ENCODE peak calls at places on chromosomes 12 and 14, in five cellular contexts. One of them, this sample, is unnamed.
A peak's percentile ranks its signal among the peaks of the same experiment; 100 is the strongest.

GRCh38 chr12:23084236-23084995 is 459.4 kb downstream of the ETNK1 start:
- DNase-seq in stromal cell of bone marrow: peak; percentile 90
- DNase-seq in fibroblast of the conjunctiva: peak; percentile 26
- DNase-seq in RCC 7860: peak; percentile 97
- DNase-seq in DMS53: peak; percentile 94
- DNase-seq in this sample: peak; percentile 98

GRCh38 chr12:99043319-99043914 is 398.3 kb downstream of the APAF1 start:
- DNase-seq in fibroblast of the conjunctiva: peak; percentile 47
- DNase-seq in stromal cell of bone marrow: peak; percentile 40
- DNase-seq in DMS53: peak; percentile 88
- DNase-seq in RCC 7860: peak; percentile 35
- DNase-seq in this sample: peak; percentile 41

GRCh38 chr12:51827925-51828818 is 20.3 kb downstream of the FIGNL2 start:
- DNase-seq in fibroblast of the conjunctiva: no peak
- DNase-seq in stromal cell of bone marrow: no peak
- DNase-seq in DMS53: peak; percentile 83
- DNase-seq in RCC 7860: no peak
- DNase-seq in this sample: no peak

GRCh38 chr14:105150368-105151111 is 18.0 kb downstream of the JAG2 start:
- DNase-seq in RCC 7860: no peak
- DNase-seq in fibroblast of the conjunctiva: no peak
- DNase-seq in stromal cell of bone marrow: no peak
- DNase-seq in DMS53: no peak
- DNase-seq in this sample: no peak

GRCh38 chr14:92352158-92352985 is 29.4 kb downstream of the SLC24A4 start:
- DNase-seq in stromal cell of bone marrow: no peak
- DNase-seq in DMS53: peak; percentile 59
- DNase-seq in fibroblast of the conjunctiva: peak; percentile 17
- DNase-seq in RCC 7860: no peak
- DNase-seq in this sample: no peak

GRCh38 chr12:48105321-48105866 is 485 bp downstream of the SENP1 start:
- DNase-seq in DMS53: peak; percentile 93
- DNase-seq in fibroblast of the conjunctiva: no peak
- DNase-seq in stromal cell of bone marrow: no peak
- DNase-seq in RCC 7860: no peak
- DNase-seq in this sample: no peak

GRCh38 chr14:30272848-30273563 is 286.0 kb upstream of the G2E3 start:
- DNase-seq in RCC 7860: no peak
- DNase-seq in fibroblast of the conjunctiva: no peak
- DNase-seq in DMS53: no peak
- DNase-seq in stromal cell of bone marrow: no peak
- DNase-seq in this sample: no peak

GRCh38 chr14:88553886-88554457 is 835 bp downstream of the PTPN21 start:
- DNase-seq in RCC 7860: no peak
- DNase-seq in stromal cell of bone marrow: no peak
- DNase-seq in fibroblast of the conjunctiva: no peak
- DNase-seq in DMS53: peak; percentile 45
- DNase-seq in this sample: no peak

GRCh38 chr12:88579941-88580871 is at the start of gene KITLG:
- DNase-seq in stromal cell of bone marrow: peak; percentile 84
- DNase-seq in fibroblast of the conjunctiva: peak; percentile 82
- DNase-seq in DMS53: peak; percentile 97
- DNase-seq in RCC 7860: peak; percentile 76
- DNase-seq in this sample: no peak

GRCh38 chr14:100294213-100294962 is 11.9 kb downstream of the SLC25A29 start:
- DNase-seq in RCC 7860: peak; percentile 3
- DNase-seq in DMS53: no peak
- DNase-seq in fibroblast of the conjunctiva: no peak
- DNase-seq in stromal cell of bone marrow: no peak
- DNase-seq in this sample: no peak

GRCh38 chr12:120834489-120835303 is 69.5 kb downstream of the SPPL3 start:
- DNase-seq in fibroblast of the conjunctiva: no peak
- DNase-seq in RCC 7860: no peak
- DNase-seq in stromal cell of bone marrow: no peak
- DNase-seq in DMS53: no peak
- DNase-seq in this sample: no peak

GRCh38 chr12:123041042-123041531 is 60.6 kb downstream of the ARL6IP4 start:
- DNase-seq in fibroblast of the conjunctiva: no peak
- DNase-seq in stromal cell of bone marrow: no peak
- DNase-seq in DMS53: peak; percentile 89
- DNase-seq in RCC 7860: no peak
- DNase-seq in this sample: no peak

GRCh38 chr14:104146651-104147345 is 8.4 kb downstream of the KIF26A start:
- DNase-seq in fibroblast of the conjunctiva: no peak
- DNase-seq in DMS53: no peak
- DNase-seq in stromal cell of bone marrow: no peak
- DNase-seq in RCC 7860: no peak
- DNase-seq in this sample: no peak

GRCh38 chr14:86035882-86036281 is 505.9 kb downstream of the FLRT2 start:
- DNase-seq in RCC 7860: no peak
- DNase-seq in stromal cell of bone marrow: no peak
- DNase-seq in DMS53: peak; percentile 62
- DNase-seq in fibroblast of the conjunctiva: no peak
- DNase-seq in this sample: no peak

GRCh38 chr12:43730283-43730682 is 28.3 kb downstream of the PUS7L start:
- DNase-seq in stromal cell of bone marrow: no peak
- DNase-seq in RCC 7860: no peak
- DNase-seq in fibroblast of the conjunctiva: no peak
- DNase-seq in DMS53: no peak
- DNase-seq in this sample: no peak

GRCh38 chr12:130966443-130967030 is 12.8 kb downstream of the ADGRD1 start:
- DNase-seq in RCC 7860: no peak
- DNase-seq in fibroblast of the conjunctiva: no peak
- DNase-seq in stromal cell of bone marrow: no peak
- DNase-seq in DMS53: no peak
- DNase-seq in this sample: no peak

GRCh38 chr14:65479386-65479785 is 66.9 kb downstream of the FUT8 start:
- DNase-seq in RCC 7860: no peak
- DNase-seq in stromal cell of bone marrow: no peak
- DNase-seq in fibroblast of the conjunctiva: no peak
- DNase-seq in DMS53: no peak
- DNase-seq in this sample: no peak

GRCh38 chr14:97379091-97379531 is 581.9 kb downstream of the VRK1 start:
- DNase-seq in fibroblast of the conjunctiva: no peak
- DNase-seq in stromal cell of bone marrow: no peak
- DNase-seq in RCC 7860: no peak
- DNase-seq in DMS53: no peak
- DNase-seq in this sample: no peak

GRCh38 chr14:104546021-104546491 is 33.5 kb upstream of the C14orf180 start:
- DNase-seq in fibroblast of the conjunctiva: no peak
- DNase-seq in stromal cell of bone marrow: no peak
- DNase-seq in DMS53: no peak
- DNase-seq in RCC 7860: no peak
- DNase-seq in this sample: no peak

GRCh38 chr12:19410211-19410610 is 29.1 kb upstream of the AEBP2 start:
- DNase-seq in fibroblast of the conjunctiva: no peak
- DNase-seq in RCC 7860: no peak
- DNase-seq in DMS53: peak; percentile 36
- DNase-seq in stromal cell of bone marrow: no peak
- DNase-seq in this sample: no peak

GRCh38 chr14:63457498-63457897 is 85.7 kb downstream of the PPP2R5E start:
- DNase-seq in RCC 7860: no peak
- DNase-seq in stromal cell of bone marrow: no peak
- DNase-seq in fibroblast of the conjunctiva: no peak
- DNase-seq in DMS53: no peak
- DNase-seq in this sample: no peak

GRCh38 chr12:51950682-51951198 is 759 bp upstream of the ACVR1B start:
- DNase-seq in stromal cell of bone marrow: no peak
- DNase-seq in fibroblast of the conjunctiva: no peak
- DNase-seq in RCC 7860: no peak
- DNase-seq in DMS53: no peak
- DNase-seq in this sample: no peak

GRCh38 chr12:118850244-118850825 is 131.0 kb upstream of the SRRM4 start:
- DNase-seq in fibroblast of the conjunctiva: no peak
- DNase-seq in stromal cell of bone marrow: no peak
- DNase-seq in DMS53: peak; percentile 60
- DNase-seq in RCC 7860: peak; percentile 20
- DNase-seq in this sample: no peak

GRCh38 chr12:128613821-128614220 is 209.9 kb downstream of the SLC15A4 start:
- DNase-seq in RCC 7860: peak; percentile 8
- DNase-seq in stromal cell of bone marrow: no peak
- DNase-seq in DMS53: no peak
- DNase-seq in fibroblast of the conjunctiva: no peak
- DNase-seq in this sample: no peak

GRCh38 chr12:126772171-126772864 is 1494.7 kb upstream of the TMEM132C start:
- DNase-seq in RCC 7860: peak; percentile 99
- DNase-seq in stromal cell of bone marrow: peak; percentile 95
- DNase-seq in DMS53: peak; percentile 76
- DNase-seq in fibroblast of the conjunctiva: peak; percentile 33
- DNase-seq in this sample: no peak

GRCh38 chr12:93215290-93215678 is 162.4 kb upstream of the NUDT4 start:
- DNase-seq in stromal cell of bone marrow: no peak
- DNase-seq in RCC 7860: no peak
- DNase-seq in DMS53: no peak
- DNase-seq in fibroblast of the conjunctiva: no peak
- DNase-seq in this sample: no peak

GRCh38 chr14:65224799-65225198 is 122.5 kb upstream of the MAX start:
- DNase-seq in fibroblast of the conjunctiva: no peak
- DNase-seq in DMS53: peak; percentile 61
- DNase-seq in RCC 7860: no peak
- DNase-seq in stromal cell of bone marrow: no peak
- DNase-seq in this sample: no peak

GRCh38 chr12:11782914-11783420 is 133.5 kb downstream of the ETV6 start:
- DNase-seq in stromal cell of bone marrow: no peak
- DNase-seq in DMS53: no peak
- DNase-seq in RCC 7860: no peak
- DNase-seq in fibroblast of the conjunctiva: no peak
- DNase-seq in this sample: no peak

GRCh38 chr12:19456176-19456575 is 16.9 kb downstream of the AEBP2 start:
- DNase-seq in stromal cell of bone marrow: no peak
- DNase-seq in DMS53: no peak
- DNase-seq in fibroblast of the conjunctiva: no peak
- DNase-seq in RCC 7860: no peak
- DNase-seq in this sample: no peak

GRCh38 chr12:22765731-22766130 is 140.8 kb downstream of the ETNK1 start:
- DNase-seq in RCC 7860: no peak
- DNase-seq in fibroblast of the conjunctiva: no peak
- DNase-seq in stromal cell of bone marrow: no peak
- DNase-seq in DMS53: no peak
- DNase-seq in this sample: no peak

GRCh38 chr12:89497467-89497866 is 27.1 kb downstream of the GALNT4 start:
- DNase-seq in stromal cell of bone marrow: no peak
- DNase-seq in RCC 7860: no peak
- DNase-seq in fibroblast of the conjunctiva: no peak
- DNase-seq in DMS53: no peak
- DNase-seq in this sample: no peak

GRCh38 chr14:37931998-37932397 is 275.7 kb upstream of the SSTR1 start:
- DNase-seq in fibroblast of the conjunctiva: peak; percentile 8
- DNase-seq in stromal cell of bone marrow: peak; percentile 32
- DNase-seq in RCC 7860: no peak
- DNase-seq in DMS53: no peak
- DNase-seq in this sample: no peak

GRCh38 chr12:63078911-63079310 is 72.1 kb downstream of the AVPR1A start:
- DNase-seq in DMS53: no peak
- DNase-seq in stromal cell of bone marrow: no peak
- DNase-seq in fibroblast of the conjunctiva: no peak
- DNase-seq in RCC 7860: no peak
- DNase-seq in this sample: no peak

GRCh38 chr14:70148911-70149675 is 39.7 kb downstream of the SLC8A3 start:
- DNase-seq in RCC 7860: no peak
- DNase-seq in stromal cell of bone marrow: no peak
- DNase-seq in DMS53: peak; percentile 8
- DNase-seq in fibroblast of the conjunctiva: no peak
- DNase-seq in this sample: no peak

GRCh38 chr14:92528486-92529100 is 15.0 kb downstream of the RIN3 start:
- DNase-seq in DMS53: no peak
- DNase-seq in RCC 7860: no peak
- DNase-seq in fibroblast of the conjunctiva: no peak
- DNase-seq in stromal cell of bone marrow: no peak
- DNase-seq in this sample: no peak

GRCh38 chr14:67636361-67636919 is 16.7 kb downstream of the ARG2 start:
- DNase-seq in fibroblast of the conjunctiva: peak; percentile 23
- DNase-seq in RCC 7860: peak; percentile 34
- DNase-seq in DMS53: peak; percentile 81
- DNase-seq in stromal cell of bone marrow: no peak
- DNase-seq in this sample: no peak

GRCh38 chr12:19964549-19964948 is 403.8 kb upstream of the PDE3A start:
- DNase-seq in RCC 7860: no peak
- DNase-seq in DMS53: no peak
- DNase-seq in fibroblast of the conjunctiva: no peak
- DNase-seq in stromal cell of bone marrow: no peak
- DNase-seq in this sample: no peak

GRCh38 chr12:107319536-107320030 is 226.2 kb upstream of the CRY1 start:
- DNase-seq in DMS53: peak; percentile 67
- DNase-seq in fibroblast of the conjunctiva: no peak
- DNase-seq in RCC 7860: no peak
- DNase-seq in stromal cell of bone marrow: no peak
- DNase-seq in this sample: no peak